ENCODE peak calls at places on chromosomes 12 and 14, in eight cellular contexts. O is cardiac fibroblast; E is SK-MEL-5; V is pons; P is hepatic stellate cell; A is left lobe of liver; S is SJSA1; F is effector memory CD4-positive, alpha-beta T cell. M is an unnamed sample.

GRCh38 chr12:75996907-75997447 is 34.6 kb downstream of the PHLDA1 start:
- DNase-seq in O (no peak), E (no peak), V (no peak), P (no peak), A (no peak), S (no peak), F (no peak), M (no peak)

GRCh38 chr14:24379907-24380746 is 12.1 kb downstream of the NFATC4 start:
- DNase-seq in O (no peak), E (no peak), V (no peak), P (no peak), A (no peak), S (no peak), F (no peak), M (no peak)

GRCh38 chr14:31930493-31931225 is 146.4 kb upstream of the ARHGAP5 start:
- DNase-seq in O (peak), E (no peak), V (no peak), P (peak), A (no peak), S (no peak), F (no peak), M (no peak)

GRCh38 chr14:52069617-52070431 is 965 bp upstream of the NID2 start:
- DNase-seq in O (peak), E (no peak), V (no peak), P (no peak), A (no peak), S (peak), F (no peak), M (no peak)

GRCh38 chr12:67650528-67651379 is 2.2 kb downstream of the DYRK2 start:
- DNase-seq in O (no peak), E (no peak), V (no peak), P (no peak), A (no peak), S (no peak), F (no peak), M (no peak)

GRCh38 chr14:33457021-33457420 is 493.9 kb downstream of the EGLN3 start:
- DNase-seq in O (no peak), E (no peak), V (peak), P (no peak), A (no peak), S (no peak), F (no peak), M (no peak)

GRCh38 chr14:95784137-95784536 is 70.2 kb upstream of the TCL1A start:
- DNase-seq in O (peak), E (peak), V (no peak), P (peak), A (no peak), S (no peak), F (no peak), M (peak)

GRCh38 chr14:28536889-28537288 is 229.7 kb upstream of the FOXG1 start:
- DNase-seq in O (no peak), E (no peak), V (no peak), P (no peak), A (no peak), S (no peak), F (no peak), M (no peak)

GRCh38 chr12:100901266-100901665 is 106.7 kb downstream of the ANO4 start:
- DNase-seq in O (peak), E (no peak), V (no peak), P (no peak), A (no peak), S (no peak), F (no peak), M (no peak)

GRCh38 chr14:99792551-99793212 is 531 bp upstream of the EML1 start:
- DNase-seq in O (peak), E (no peak), V (peak), P (no peak), A (peak), S (no peak), F (peak), M (no peak)

GRCh38 chr14:104283197-104284106 is 145.1 kb downstream of the KIF26A start:
- DNase-seq in O (no peak), E (no peak), V (no peak), P (no peak), A (peak), S (no peak), F (no peak), M (no peak)

GRCh38 chr14:53538316-53538851 is 385.3 kb upstream of the DDHD1 start:
- DNase-seq in O (no peak), E (no peak), V (no peak), P (no peak), A (no peak), S (no peak), F (no peak), M (no peak)

GRCh38 chr14:104968541-104969401 is 9.4 kb downstream of the AHNAK2 start:
- DNase-seq in O (peak), E (peak), V (no peak), P (no peak), A (no peak), S (no peak), F (no peak), M (no peak)

GRCh38 chr12:29783773-29784666 is at the start of gene TMTC1:
- DNase-seq in O (peak), E (peak), V (peak), P (peak), A (peak), S (peak), F (no peak), M (peak)

GRCh38 chr12:5135126-5135525 is 91.4 kb downstream of the KCNA5 start:
- DNase-seq in O (no peak), E (no peak), V (no peak), P (no peak), A (no peak), S (no peak), F (no peak), M (no peak)

GRCh38 chr14:97266653-97267052 is 469.5 kb downstream of the VRK1 start:
- DNase-seq in O (no peak), E (peak), V (no peak), P (no peak), A (no peak), S (peak), F (no peak), M (peak)

GRCh38 chr12:401235-402126 is at the start of gene CCDC77:
- DNase-seq in O (peak), E (peak), V (peak), P (peak), A (peak), S (peak), F (peak), M (peak)

M was measured in COLO829.